ENCODE peak calls at places on chromosomes 11 and 22, in ten cellular contexts. T is endodermal cell; M is effector memory CD4-positive, alpha-beta T cell; G is Right ventricle myocardium superior; S is neural crest cell; R is ACHN; E is stimulated activated CD8-positive, alpha-beta memory T cell treated with anti-CD3 and anti-CD28 coated beads, Interleukin-4, amount 100 ng/mL, for 4 hours; O is naive thymus-derived CD8-positive, alpha-beta T cell; Q is mucosa of gallbladder; J is central memory CD4-positive, alpha-beta T cell. W is an unnamed sample.

GRCh38 chr11:64247729-64248531 is 1.2 kb upstream of the PPP1R14B start:
- DNase-seq in T (no peak), M (no peak), G (no peak), S (no peak), R (no peak), E (no peak), O (no peak), Q (no peak), J (no peak), W (no peak)

GRCh38 chr11:126468102-126468521 is 112.6 kb downstream of the ST3GAL4 start:
- DNase-seq in T (no peak), M (no peak), G (peak), S (no peak), R (no peak), E (no peak), O (no peak), Q (no peak), J (no peak), W (no peak)

GRCh38 chr11:73995247-73995646 is 12.6 kb upstream of the UCP2 start:
- DNase-seq in T (no peak), M (no peak), G (no peak), S (no peak), R (no peak), E (no peak), O (peak), Q (no peak), J (peak), W (no peak)

GRCh38 chr22:27247691-27248434 is 553.7 kb downstream of the MN1 start:
- DNase-seq in T (no peak), M (no peak), G (no peak), S (no peak), R (no peak), E (no peak), O (no peak), Q (no peak), J (no peak), W (no peak)

GRCh38 chr22:28903080-28903479 is 19.7 kb downstream of the ZNRF3 start:
- DNase-seq in T (peak), M (no peak), G (peak), S (no peak), R (no peak), E (no peak), O (no peak), Q (no peak), J (no peak), W (no peak)

GRCh38 chr22:43884600-43885318 is 7.1 kb downstream of the PNPLA5 start:
- DNase-seq in T (peak), M (no peak), G (peak), S (peak), R (peak), E (no peak), O (peak), Q (peak), J (no peak), W (peak)

GRCh38 chr22:17113600-17113999 is 7.6 kb downstream of the TMEM121B start:
- DNase-seq in T (no peak), M (no peak), G (no peak), S (no peak), R (no peak), E (no peak), O (no peak), Q (no peak), J (no peak), W (no peak)

GRCh38 chr11:14500181-14500651 is 605 bp upstream of the COPB1 start:
- DNase-seq in T (peak), M (peak), G (peak), S (no peak), R (peak), E (peak), O (peak), Q (peak), J (peak), W (peak)

GRCh38 chr22:27207907-27208306 is 550.5 kb downstream of the MIAT start:
- DNase-seq in T (no peak), M (no peak), G (no peak), S (no peak), R (no peak), E (no peak), O (no peak), Q (no peak), J (no peak), W (no peak)

GRCh38 chr11:33802414-33802950 is 28.2 kb upstream of the FBXO3 start:
- DNase-seq in T (peak), M (no peak), G (peak), S (peak), R (peak), E (no peak), O (no peak), Q (peak), J (no peak), W (no peak)

GRCh38 chr22:24594569-24595120 is 1.8 kb upstream of the LRRC75B start:
- DNase-seq in T (peak), M (no peak), G (no peak), S (no peak), R (no peak), E (no peak), O (no peak), Q (no peak), J (no peak), W (no peak)

GRCh38 chr11:14041040-14041439 is 78.5 kb downstream of the SPON1 start:
- DNase-seq in T (no peak), M (no peak), G (no peak), S (no peak), R (peak), E (no peak), O (no peak), Q (no peak), J (no peak), W (no peak)

GRCh38 chr11:17489729-17490128 is 13.1 kb upstream of the ABCC8 start:
- DNase-seq in T (no peak), M (no peak), G (no peak), S (no peak), R (no peak), E (no peak), O (no peak), Q (no peak), J (no peak), W (no peak)

GRCh38 chr22:42964994-42965699 is 49.8 kb downstream of the PACSIN2 start:
- DNase-seq in T (peak), M (no peak), G (no peak), S (no peak), R (no peak), E (no peak), O (no peak), Q (no peak), J (no peak), W (no peak)

GRCh38 chr11:129117595-129118350 is 74.4 kb downstream of the ARHGAP32 start:
- DNase-seq in T (peak), M (no peak), G (no peak), S (peak), R (peak), E (peak), O (peak), Q (peak), J (peak), W (peak)

GRCh38 chr11:8593935-8594909 is at the start of gene STK33:
- DNase-seq in T (peak), M (no peak), G (peak), S (peak), R (peak), E (no peak), O (peak), Q (peak), J (no peak), W (no peak)

GRCh38 chr11:64859542-64860414 is 15.3 kb upstream of the CDC42BPG start:
- DNase-seq in T (no peak), M (no peak), G (no peak), S (no peak), R (no peak), E (no peak), O (peak), Q (no peak), J (peak), W (peak)

GRCh38 chr11:75386912-75387311 is 12.4 kb upstream of the RPS3 start:
- DNase-seq in T (no peak), M (no peak), G (no peak), S (no peak), R (no peak), E (no peak), O (no peak), Q (no peak), J (no peak), W (no peak)

GRCh38 chr11:502288-503178 is 4.5 kb downstream of the RNH1 start:
- DNase-seq in T (peak), M (no peak), G (no peak), S (no peak), R (no peak), E (no peak), O (no peak), Q (no peak), J (no peak), W (no peak)

GRCh38 chr11:69943066-69943465 is 123.8 kb upstream of the FGF3 start:
- DNase-seq in T (peak), M (no peak), G (peak), S (no peak), R (no peak), E (no peak), O (no peak), Q (no peak), J (no peak), W (no peak)

GRCh38 chr22:43186272-43187170 is at the start of gene TTLL12:
- DNase-seq in T (peak), M (peak), G (peak), S (peak), R (peak), E (peak), O (peak), Q (no peak), J (peak), W (peak)

GRCh38 chr11:12808519-12808918 is 134.3 kb downstream of the TEAD1 start:
- DNase-seq in T (no peak), M (no peak), G (no peak), S (no peak), R (no peak), E (no peak), O (no peak), Q (no peak), J (no peak), W (no peak)

GRCh38 chr22:29156507-29156906 is 49.2 kb upstream of the EMID1 start:
- DNase-seq in T (peak), M (no peak), G (no peak), S (no peak), R (no peak), E (no peak), O (no peak), Q (no peak), J (no peak), W (no peak)

GRCh38 chr11:71962428-71963038 is 33.7 kb downstream of the RNF121 start:
- DNase-seq in T (no peak), M (no peak), G (no peak), S (no peak), R (peak), E (no peak), O (no peak), Q (no peak), J (no peak), W (no peak)

GRCh38 chr11:66315921-66316811 is 678 bp downstream of the CD248 start:
- DNase-seq in T (no peak), M (no peak), G (no peak), S (no peak), R (no peak), E (no peak), O (peak), Q (no peak), J (no peak), W (no peak)

GRCh38 chr11:104151404-104152204 is 12.3 kb downstream of the PDGFD start:
- DNase-seq in T (no peak), M (no peak), G (no peak), S (no peak), R (peak), E (no peak), O (no peak), Q (no peak), J (no peak), W (no peak)

GRCh38 chr11:3905080-3905953 is 49.9 kb downstream of the STIM1 start:
- DNase-seq in T (no peak), M (peak), G (no peak), S (no peak), R (peak), E (peak), O (peak), Q (no peak), J (peak), W (peak)

GRCh38 chr22:40922484-40923303 is 28.5 kb upstream of the RBX1 start:
- DNase-seq in T (no peak), M (no peak), G (no peak), S (peak), R (peak), E (no peak), O (peak), Q (no peak), J (peak), W (peak)

GRCh38 chr11:22711212-22711770 is 44.9 kb downstream of the GAS2 start:
- DNase-seq in T (no peak), M (no peak), G (peak), S (no peak), R (no peak), E (no peak), O (no peak), Q (no peak), J (no peak), W (no peak)

GRCh38 chr11:130102457-130103249 is 33.0 kb downstream of the APLP2 start:
- DNase-seq in T (no peak), M (no peak), G (no peak), S (no peak), R (no peak), E (no peak), O (no peak), Q (no peak), J (no peak), W (no peak)

GRCh38 chr11:28566643-28567042 is 458.5 kb downstream of the METTL15 start:
- DNase-seq in T (peak), M (no peak), G (peak), S (peak), R (no peak), E (no peak), O (no peak), Q (peak), J (no peak), W (no peak)

GRCh38 chr11:85423331-85423730 is 203.8 kb downstream of the DLG2 start:
- DNase-seq in T (no peak), M (no peak), G (no peak), S (no peak), R (no peak), E (no peak), O (no peak), Q (no peak), J (no peak), W (no peak)

GRCh38 chr11:12005061-12005460 is 3.4 kb downstream of the DKK3 start:
- DNase-seq in T (no peak), M (no peak), G (no peak), S (no peak), R (no peak), E (no peak), O (no peak), Q (no peak), J (no peak), W (no peak)

GRCh38 chr11:7869467-7869866 is 61.6 kb downstream of the OR10A6 start:
- DNase-seq in T (no peak), M (no peak), G (no peak), S (no peak), R (no peak), E (no peak), O (no peak), Q (peak), J (no peak), W (no peak)

GRCh38 chr11:47412152-47412746 is 3.9 kb downstream of the SLC39A13 start:
- DNase-seq in T (peak), M (no peak), G (no peak), S (peak), R (peak), E (no peak), O (peak), Q (no peak), J (peak), W (peak)

GRCh38 chr22:49992921-49993648 is 19.5 kb downstream of the IL17REL start:
- DNase-seq in T (peak), M (no peak), G (peak), S (no peak), R (peak), E (peak), O (peak), Q (peak), J (peak), W (peak)

GRCh38 chr11:116948375-116948774 is 111.0 kb upstream of the APOA1 start:
- DNase-seq in T (no peak), M (no peak), G (no peak), S (no peak), R (no peak), E (no peak), O (no peak), Q (no peak), J (no peak), W (no peak)

GRCh38 chr11:27678242-27678641 is 22.0 kb downstream of the BDNF start:
- DNase-seq in T (no peak), M (no peak), G (no peak), S (no peak), R (no peak), E (no peak), O (no peak), Q (no peak), J (no peak), W (no peak)

GRCh38 chr11:108221401-108221800 is 1.0 kb downstream of the NPAT start:
- DNase-seq in T (no peak), M (no peak), G (no peak), S (no peak), R (peak), E (no peak), O (no peak), Q (no peak), J (no peak), W (no peak)